ENCODE peak calls at places on chromosome 21, in eight cellular contexts. F is osteoblast; L is heart right ventricle; A is fibroblast of lung; G is H9; C is A549; Q is HCT116; W is naive thymus-derived CD4-positive, alpha-beta T cell. Y is an unnamed sample.
A peak's percentile ranks its signal among the peaks of the same experiment; 100 is the strongest.

GRCh38 chr21:45532826-45533730 is 9.2 kb downstream of the SLC19A1 start:
- DNase-seq in F (no peak), L (no peak), A (no peak), G (no peak), C (no peak), Q (no peak), W (no peak), Y (no peak)

GRCh38 chr21:32315511-32316362 is 17.1 kb downstream of the MRAP start:
- DNase-seq in F (no peak), L (no peak), A (no peak), G (no peak), C (no peak), Q (no peak), W (no peak), Y (no peak)

GRCh38 chr21:32256873-32257620 is 21.8 kb downstream of the MIS18A start:
- DNase-seq in F (peak; percentile 94), L (peak; percentile 63), A (peak; percentile 86), G (no peak), C (peak; percentile 27), Q (no peak), W (no peak), Y (no peak)

GRCh38 chr21:45117314-45117713 is 42.9 kb downstream of the ADARB1 start:
- DNase-seq in F (no peak), L (no peak), A (no peak), G (no peak), C (no peak), Q (no peak), W (no peak), Y (no peak)

GRCh38 chr21:44018813-44019567 is 6.9 kb downstream of the TRAPPC10 start:
- DNase-seq in F (no peak), L (no peak), A (no peak), G (no peak), C (no peak), Q (no peak), W (no peak), Y (no peak)

GRCh38 chr21:19322360-19322759 is 918.8 kb upstream of the TMPRSS15 start:
- DNase-seq in F (no peak), L (no peak), A (no peak), G (no peak), C (no peak), Q (no peak), W (no peak), Y (no peak)

GRCh38 chr21:14120091-14120734 is 90.5 kb downstream of the LIPI start:
- DNase-seq in F (no peak), L (no peak), A (no peak), G (peak; percentile 59), C (peak; percentile 34), Q (no peak), W (peak; percentile 30), Y (no peak)

GRCh38 chr21:15638856-15639549 is 90.8 kb upstream of the USP25 start:
- DNase-seq in F (no peak), L (no peak), A (peak; percentile 50), G (no peak), C (no peak), Q (no peak), W (no peak), Y (no peak)

GRCh38 chr21:27833298-27833697 is 866.4 kb upstream of the ADAMTS5 start:
- DNase-seq in F (no peak), L (no peak), A (no peak), G (no peak), C (no peak), Q (no peak), W (no peak), Y (no peak)

GRCh38 chr21:14877581-14878228 is 187.1 kb downstream of the NRIP1 start:
- DNase-seq in F (no peak), L (no peak), A (peak; percentile 65), G (no peak), C (peak; percentile 79), Q (no peak), W (no peak), Y (no peak)

GRCh38 chr21:45154511-45155508 is 80.4 kb downstream of the ADARB1 start:
- DNase-seq in F (peak; percentile 88), L (no peak), A (peak; percentile 86), G (peak; percentile 62), C (peak; percentile 18), Q (no peak), W (peak; percentile 45), Y (no peak)

GRCh38 chr21:18443085-18443484 is 39.5 kb upstream of the TMPRSS15 start:
- DNase-seq in F (no peak), L (no peak), A (no peak), G (no peak), C (no peak), Q (no peak), W (no peak), Y (no peak)

GRCh38 chr21:44930543-44930981 is 9.3 kb upstream of the SLX9 start:
- DNase-seq in F (peak; percentile 93), L (no peak), A (no peak), G (no peak), C (no peak), Q (no peak), W (peak; percentile 67), Y (no peak)

GRCh38 chr21:29378814-29379213 is 80.1 kb downstream of the BACH1 start:
- DNase-seq in F (peak; percentile 38), L (no peak), A (peak; percentile 41), G (no peak), C (no peak), Q (no peak), W (no peak), Y (peak; percentile 52)

GRCh38 chr21:20404915-20405314 is 593.3 kb upstream of the NCAM2 start:
- DNase-seq in F (no peak), L (no peak), A (no peak), G (peak; percentile 39), C (no peak), Q (no peak), W (no peak), Y (no peak)

GRCh38 chr21:43687566-43688395 is 28.4 kb downstream of the RRP1B start:
- DNase-seq in F (peak; percentile 29), L (peak; percentile 22), A (no peak), G (no peak), C (no peak), Q (no peak), W (no peak), Y (no peak)

GRCh38 chr21:17468698-17469097 is 44.1 kb upstream of the CXADR start:
- DNase-seq in F (no peak), L (no peak), A (no peak), G (no peak), C (no peak), Q (no peak), W (no peak), Y (no peak)

GRCh38 chr21:45412491-45412890 is 7.5 kb downstream of the COL18A1 start:
- DNase-seq in F (no peak), L (no peak), A (no peak), G (no peak), C (no peak), Q (no peak), W (no peak), Y (no peak)

GRCh38 chr21:16468191-16468590 is 738.4 kb downstream of the USP25 start:
- DNase-seq in F (no peak), L (no peak), A (peak; percentile 22), G (no peak), C (no peak), Q (no peak), W (no peak), Y (no peak)

GRCh38 chr21:44261191-44261631 is 486 bp downstream of the DNMT3L start:
- DNase-seq in F (peak; percentile 59), L (no peak), A (no peak), G (no peak), C (no peak), Q (no peak), W (no peak), Y (no peak)

GRCh38 chr21:25456672-25457071 is 150.6 kb downstream of the MRPL39 start:
- DNase-seq in F (peak; percentile 27), L (no peak), A (peak; percentile 85), G (no peak), C (no peak), Q (no peak), W (peak; percentile 20), Y (no peak)

GRCh38 chr21:28828981-28829380 is 163.7 kb downstream of the LTN1 start:
- DNase-seq in F (no peak), L (no peak), A (no peak), G (no peak), C (no peak), Q (no peak), W (no peak), Y (no peak)

GRCh38 chr21:38807987-38808386 is 2.3 kb downstream of the ETS2 start:
- DNase-seq in F (no peak), L (no peak), A (no peak), G (no peak), C (no peak), Q (no peak), W (no peak), Y (no peak)
- H3K4me1 ChIP-seq in F (peaks cover 29% of the 10 kb centered on the region), L (peaks cover 54% of the 10 kb centered on the region), A (peaks cover 5% of the 10 kb centered on the region), G (peaks cover 14% of the 10 kb centered on the region), C (peaks cover 66% of the 10 kb centered on the region), Q (peaks cover 13% of the 10 kb centered on the region), W (peaks cover 9% of the 10 kb centered on the region), Y (peaks cover 39% of the 10 kb centered on the region)

DNA sequence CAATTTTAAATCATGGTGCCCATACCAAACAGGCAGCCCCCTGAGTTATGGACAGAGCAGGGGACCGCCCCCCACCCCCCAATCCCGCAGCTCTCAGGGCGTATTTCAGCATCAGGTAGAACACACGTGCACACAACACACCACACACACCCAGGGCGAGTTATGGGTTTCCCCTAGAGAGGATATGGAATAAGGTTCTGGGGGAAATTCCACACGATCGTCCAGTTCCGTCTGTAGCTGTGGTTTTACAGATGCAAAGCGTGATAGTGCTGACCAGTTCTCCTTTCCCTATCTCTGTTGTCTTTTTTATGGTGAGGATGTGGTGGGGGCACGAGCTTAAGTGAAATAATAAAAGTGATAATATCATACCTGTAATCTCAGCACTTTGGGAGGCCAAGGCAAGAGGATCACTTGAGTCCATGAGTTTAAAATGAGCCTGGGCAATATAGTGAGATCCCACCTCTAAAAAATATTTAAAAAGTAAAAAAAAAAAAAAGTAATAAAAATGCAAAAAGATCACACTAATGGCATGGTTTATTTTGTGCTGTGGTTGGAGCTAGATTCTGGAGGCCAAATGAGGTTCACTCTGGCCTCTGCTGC is 25.1 kb downstream of the C2CD2 start:
- DNase-seq in F (no peak), L (no peak), A (no peak), G (no peak), C (no peak), Q (no peak), W (no peak), Y (no peak)
- H3K4me1 ChIP-seq in F (peaks cover 56% of the 10 kb centered on the region), L (peaks cover 75% of the 10 kb centered on the region), A (peaks cover 30% of the 10 kb centered on the region), G (peaks cover 7% of the 10 kb centered on the region), C (peaks cover 41% of the 10 kb centered on the region), Q (peaks cover 30% of the 10 kb centered on the region), W (peaks cover 11% of the 10 kb centered on the region), Y (peaks cover 57% of the 10 kb centered on the region)

GRCh38 chr21:35204850-35205564 is 155.9 kb upstream of the RUNX1 start:
- DNase-seq in F (peak; percentile 58), L (peak; percentile 88), A (peak; percentile 97), G (no peak), C (no peak), Q (no peak), W (peak; percentile 9), Y (no peak)
- H3K4me1 ChIP-seq in F (peaks cover 51% of the 10 kb centered on the region), L (peaks cover 64% of the 10 kb centered on the region), A (peaks cover 46% of the 10 kb centered on the region), G (no peaks in the 10 kb centered on the region), C (peaks cover 10% of the 10 kb centered on the region), Q (peaks cover 3% of the 10 kb centered on the region), W (no peaks in the 10 kb centered on the region), Y (peaks cover 26% of the 10 kb centered on the region)

DNA sequence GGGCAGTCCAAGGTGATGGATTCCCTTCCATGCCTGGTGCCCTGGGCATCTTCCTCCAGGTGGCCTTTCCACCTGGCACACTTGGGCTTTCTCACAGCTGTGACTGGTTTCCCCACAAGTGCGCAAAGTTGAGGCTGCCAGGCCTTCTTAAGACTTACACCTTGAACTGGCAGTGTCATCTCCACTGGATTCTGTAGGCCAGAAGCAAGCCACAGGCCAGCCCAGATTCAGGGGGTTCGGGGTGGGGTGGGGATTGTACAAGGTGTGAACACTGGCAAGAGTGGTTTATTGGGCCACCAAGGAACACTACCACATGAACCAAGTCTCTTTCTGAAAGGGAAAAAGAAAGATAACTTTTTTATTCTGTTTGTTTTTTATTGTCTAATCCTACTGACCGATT is 27.2 kb downstream of the DYRK1A start:
- DNase-seq in F (no peak), L (no peak), A (no peak), G (no peak), C (no peak), Q (no peak), W (no peak), Y (no peak)
- H3K4me1 ChIP-seq in F (peaks cover 7% of the 10 kb centered on the region), L (peaks cover 96% of the 10 kb centered on the region), A (no peaks in the 10 kb centered on the region), G (peaks cover 6% of the 10 kb centered on the region), C (peaks cover 3% of the 10 kb centered on the region), Q (no peaks in the 10 kb centered on the region), W (peaks cover 48% of the 10 kb centered on the region), Y (peaks cover 96% of the 10 kb centered on the region)

Y was measured in vagina.